ENCODE peak calls at places on chromosomes 16 and 17, in nine cellular contexts. One of them, this sample, is unnamed.

GRCh38 chr16:90035902-90036301 is 16.6 kb upstream of the DBNDD1 start:
- DNase-seq in substantia nigra: no peak
- DNase-seq in ascending aorta: no peak
- DNase-seq in ovary: no peak
- DNase-seq in germinal center: no peak
- DNase-seq in anterior cingulate cortex: no peak
- DNase-seq in left cardiac atrium: no peak
- DNase-seq in stimulated activated CD8-positive, alpha-beta memory T cell treated with anti-CD3 and anti-CD28 coated beads, Interleukin-15, amount 100 ng/mL, for 24 hours: no peak
- DNase-seq in iPS DF 19.7: no peak
- DNase-seq in this sample: no peak

GRCh38 chr16:84368327-84368996 is at the start of gene ATP2C2:
- DNase-seq in substantia nigra: no peak
- DNase-seq in ascending aorta: no peak
- DNase-seq in ovary: no peak
- DNase-seq in germinal center: no peak
- DNase-seq in anterior cingulate cortex: no peak
- DNase-seq in left cardiac atrium: no peak
- DNase-seq in stimulated activated CD8-positive, alpha-beta memory T cell treated with anti-CD3 and anti-CD28 coated beads, Interleukin-15, amount 100 ng/mL, for 24 hours: no peak
- DNase-seq in iPS DF 19.7: no peak
- DNase-seq in this sample: no peak

GRCh38 chr16:5502467-5502869 is 404.9 kb upstream of the EEF2KMT start:
- DNase-seq in substantia nigra: peak; percentile 2
- DNase-seq in ascending aorta: no peak
- DNase-seq in ovary: no peak
- DNase-seq in germinal center: no peak
- DNase-seq in anterior cingulate cortex: no peak
- DNase-seq in left cardiac atrium: no peak
- DNase-seq in stimulated activated CD8-positive, alpha-beta memory T cell treated with anti-CD3 and anti-CD28 coated beads, Interleukin-15, amount 100 ng/mL, for 24 hours: no peak
- DNase-seq in iPS DF 19.7: no peak
- DNase-seq in this sample: no peak

GRCh38 chr17:59361386-59361785 is 29.9 kb downstream of the YPEL2 start:
- DNase-seq in substantia nigra: no peak
- DNase-seq in ascending aorta: no peak
- DNase-seq in ovary: no peak
- DNase-seq in germinal center: no peak
- DNase-seq in anterior cingulate cortex: no peak
- DNase-seq in left cardiac atrium: no peak
- DNase-seq in stimulated activated CD8-positive, alpha-beta memory T cell treated with anti-CD3 and anti-CD28 coated beads, Interleukin-15, amount 100 ng/mL, for 24 hours: no peak
- DNase-seq in iPS DF 19.7: no peak
- DNase-seq in this sample: no peak

GRCh38 chr16:75550211-75550662 is 5.8 kb downstream of the TMEM231 start:
- DNase-seq in substantia nigra: peak; percentile 71
- DNase-seq in ascending aorta: no peak
- DNase-seq in ovary: no peak
- DNase-seq in germinal center: peak; percentile 72
- DNase-seq in anterior cingulate cortex: no peak
- DNase-seq in left cardiac atrium: peak; percentile 37
- DNase-seq in stimulated activated CD8-positive, alpha-beta memory T cell treated with anti-CD3 and anti-CD28 coated beads, Interleukin-15, amount 100 ng/mL, for 24 hours: no peak
- DNase-seq in iPS DF 19.7: peak; percentile 56
- DNase-seq in this sample: no peak

GRCh38 chr16:23949630-23950290 is 114.0 kb downstream of the PRKCB start:
- DNase-seq in substantia nigra: no peak
- DNase-seq in ascending aorta: no peak
- DNase-seq in ovary: no peak
- DNase-seq in germinal center: peak; percentile 58
- DNase-seq in anterior cingulate cortex: no peak
- DNase-seq in left cardiac atrium: peak; percentile 47
- DNase-seq in stimulated activated CD8-positive, alpha-beta memory T cell treated with anti-CD3 and anti-CD28 coated beads, Interleukin-15, amount 100 ng/mL, for 24 hours: peak; percentile 13
- DNase-seq in iPS DF 19.7: no peak
- DNase-seq in this sample: peak; percentile 41

GRCh38 chr17:50649042-50649908 is 14.6 kb downstream of the ABCC3 start:
- DNase-seq in substantia nigra: no peak
- DNase-seq in ascending aorta: no peak
- DNase-seq in ovary: no peak
- DNase-seq in germinal center: no peak
- DNase-seq in anterior cingulate cortex: no peak
- DNase-seq in left cardiac atrium: no peak
- DNase-seq in stimulated activated CD8-positive, alpha-beta memory T cell treated with anti-CD3 and anti-CD28 coated beads, Interleukin-15, amount 100 ng/mL, for 24 hours: no peak
- DNase-seq in iPS DF 19.7: no peak
- DNase-seq in this sample: no peak

GRCh38 chr16:10939649-10940206 is 2.5 kb downstream of the DEXI start:
- DNase-seq in substantia nigra: no peak
- DNase-seq in ascending aorta: no peak
- DNase-seq in ovary: no peak
- DNase-seq in germinal center: no peak
- DNase-seq in anterior cingulate cortex: no peak
- DNase-seq in left cardiac atrium: no peak
- DNase-seq in stimulated activated CD8-positive, alpha-beta memory T cell treated with anti-CD3 and anti-CD28 coated beads, Interleukin-15, amount 100 ng/mL, for 24 hours: no peak
- DNase-seq in iPS DF 19.7: no peak
- DNase-seq in this sample: no peak

GRCh38 chr16:27402964-27403600 is 1.1 kb downstream of the IL21R start:
- DNase-seq in substantia nigra: no peak
- DNase-seq in ascending aorta: no peak
- DNase-seq in ovary: no peak
- DNase-seq in germinal center: peak; percentile 67
- DNase-seq in anterior cingulate cortex: no peak
- DNase-seq in left cardiac atrium: no peak
- DNase-seq in stimulated activated CD8-positive, alpha-beta memory T cell treated with anti-CD3 and anti-CD28 coated beads, Interleukin-15, amount 100 ng/mL, for 24 hours: no peak
- DNase-seq in iPS DF 19.7: no peak
- DNase-seq in this sample: no peak

GRCh38 chr17:32769846-32770245 is 107.1 kb downstream of the MYO1D start:
- DNase-seq in substantia nigra: no peak
- DNase-seq in ascending aorta: no peak
- DNase-seq in ovary: no peak
- DNase-seq in germinal center: no peak
- DNase-seq in anterior cingulate cortex: no peak
- DNase-seq in left cardiac atrium: no peak
- DNase-seq in stimulated activated CD8-positive, alpha-beta memory T cell treated with anti-CD3 and anti-CD28 coated beads, Interleukin-15, amount 100 ng/mL, for 24 hours: no peak
- DNase-seq in iPS DF 19.7: no peak
- DNase-seq in this sample: no peak

GRCh38 chr16:17743578-17743977 is 272.8 kb upstream of the XYLT1 start:
- DNase-seq in substantia nigra: no peak
- DNase-seq in ascending aorta: no peak
- DNase-seq in ovary: no peak
- DNase-seq in germinal center: no peak
- DNase-seq in anterior cingulate cortex: no peak
- DNase-seq in left cardiac atrium: no peak
- DNase-seq in stimulated activated CD8-positive, alpha-beta memory T cell treated with anti-CD3 and anti-CD28 coated beads, Interleukin-15, amount 100 ng/mL, for 24 hours: no peak
- DNase-seq in iPS DF 19.7: no peak
- DNase-seq in this sample: no peak

GRCh38 chr17:43940630-43941029 is 1.6 kb downstream of the PPY start:
- DNase-seq in substantia nigra: no peak
- DNase-seq in ascending aorta: no peak
- DNase-seq in ovary: no peak
- DNase-seq in germinal center: no peak
- DNase-seq in anterior cingulate cortex: no peak
- DNase-seq in left cardiac atrium: no peak
- DNase-seq in stimulated activated CD8-positive, alpha-beta memory T cell treated with anti-CD3 and anti-CD28 coated beads, Interleukin-15, amount 100 ng/mL, for 24 hours: no peak
- DNase-seq in iPS DF 19.7: no peak
- DNase-seq in this sample: no peak

GRCh38 chr16:2475413-2476344 is 752 bp downstream of the TBC1D24 start:
- DNase-seq in substantia nigra: no peak
- DNase-seq in ascending aorta: no peak
- DNase-seq in ovary: peak; percentile 34
- DNase-seq in germinal center: no peak
- DNase-seq in anterior cingulate cortex: no peak
- DNase-seq in left cardiac atrium: no peak
- DNase-seq in stimulated activated CD8-positive, alpha-beta memory T cell treated with anti-CD3 and anti-CD28 coated beads, Interleukin-15, amount 100 ng/mL, for 24 hours: no peak
- DNase-seq in iPS DF 19.7: no peak
- DNase-seq in this sample: no peak

GRCh38 chr17:10130733-10131132 is 67.7 kb downstream of the GAS7 start:
- DNase-seq in substantia nigra: no peak
- DNase-seq in ascending aorta: no peak
- DNase-seq in ovary: no peak
- DNase-seq in germinal center: no peak
- DNase-seq in anterior cingulate cortex: no peak
- DNase-seq in left cardiac atrium: no peak
- DNase-seq in stimulated activated CD8-positive, alpha-beta memory T cell treated with anti-CD3 and anti-CD28 coated beads, Interleukin-15, amount 100 ng/mL, for 24 hours: no peak
- DNase-seq in iPS DF 19.7: no peak
- DNase-seq in this sample: no peak

GRCh38 chr17:32528825-32529224 is 42.0 kb downstream of the CDK5R1 start:
- DNase-seq in substantia nigra: no peak
- DNase-seq in ascending aorta: no peak
- DNase-seq in ovary: no peak
- DNase-seq in germinal center: no peak
- DNase-seq in anterior cingulate cortex: no peak
- DNase-seq in left cardiac atrium: no peak
- DNase-seq in stimulated activated CD8-positive, alpha-beta memory T cell treated with anti-CD3 and anti-CD28 coated beads, Interleukin-15, amount 100 ng/mL, for 24 hours: no peak
- DNase-seq in iPS DF 19.7: no peak
- DNase-seq in this sample: no peak